ENCODE peak calls at places on chromosome 1, in ten cellular contexts. S, O, T, H, L, I, K, P, E and D are unnamed samples.

GRCh38 chr1:71294178-71294577 is 213.3 kb upstream of the ZRANB2 start:
- DNase-seq in K (no peak), T (no peak), S (no peak), P (no peak), L (no peak), O (no peak), E (no peak), I (no peak), H (no peak), D (no peak)

GRCh38 chr1:93154898-93155297 is 25.3 kb downstream of the TMED5 start:
- DNase-seq in L (no peak), P (no peak), S (no peak), O (no peak), T (no peak), E (no peak), I (no peak), H (no peak), K (no peak), D (no peak)

GRCh38 chr1:93446837-93447451 is 974 bp upstream of the FNBP1L start:
- DNase-seq in S (no peak), P (no peak), I (no peak), E (peak; percentile 57), H (peak; percentile 85), T (no peak), L (peak; percentile 65), K (no peak), O (no peak), D (no peak)

GRCh38 chr1:214707306-214708087 is 104.5 kb downstream of the CENPF start:
- DNase-seq in L (no peak), T (no peak), P (no peak), E (no peak), K (no peak), H (no peak), O (peak; percentile 73), S (no peak), I (no peak), D (no peak)

GRCh38 chr1:11285883-11286734 is 13.1 kb downstream of the UBIAD1 start:
- DNase-seq in S (no peak), H (peak; percentile 17), I (no peak), K (no peak), T (no peak), L (no peak), E (peak; percentile 25), O (no peak), P (no peak), D (no peak)

GRCh38 chr1:153525088-153525713 is 10.6 kb downstream of the S100A6 start:
- DNase-seq in I (no peak), P (no peak), T (no peak), L (no peak), E (no peak), O (no peak), H (no peak), S (no peak), K (no peak), D (no peak)

GRCh38 chr1:101198842-101199636 is 37.8 kb upstream of the S1PR1 start:
- DNase-seq in P (no peak), I (no peak), E (no peak), H (no peak), S (no peak), T (peak; percentile 90), L (no peak), O (no peak), K (peak; percentile 72), D (no peak)

GRCh38 chr1:210244746-210245367 is 12.3 kb downstream of the SERTAD4 start:
- DNase-seq in H (no peak), P (no peak), S (no peak), K (no peak), O (no peak), L (no peak), I (no peak), E (no peak), T (no peak), D (no peak)

GRCh38 chr1:160544647-160545046 is 21.6 kb upstream of the SLAMF6 start:
- DNase-seq in O (peak; percentile 5), K (no peak), S (no peak), I (no peak), E (no peak), H (no peak), T (peak; percentile 53), P (no peak), L (no peak), D (no peak)

GRCh38 chr1:28449904-28450303 is 55.9 kb upstream of the RCC1 start:
- DNase-seq in E (no peak), I (peak; percentile 37), L (no peak), O (no peak), K (peak; percentile 66), H (no peak), T (peak; percentile 85), P (no peak), S (no peak), D (no peak)

GRCh38 chr1:64539808-64540207 is 69.9 kb downstream of the CACHD1 start:
- DNase-seq in S (no peak), L (peak; percentile 26), H (no peak), P (no peak), T (no peak), K (no peak), E (no peak), O (peak; percentile 56), I (peak; percentile 66), D (peak; percentile 39)

GRCh38 chr1:206986885-206987284 is 16.6 kb upstream of the FCAMR start:
- DNase-seq in S (no peak), H (no peak), I (no peak), T (no peak), L (no peak), K (no peak), O (no peak), E (no peak), P (no peak), D (no peak)